ENCODE peak calls at places on chromosomes 7 and 10, in five cellular contexts. F is mesenchymal stem cell, A is IMR-90, Q is trophoblast cell, T is H9. P is an unnamed sample.

GRCh38 chr7:139777304-139777890 is 401 bp downstream of the HIPK2 start:
- DNase-seq in A (no peak), F (no peak), Q (peak), T (no peak), P (peak)

GRCh38 chr7:25359471-25360059 is 131.3 kb upstream of the NPVF start:
- DNase-seq in T (no peak), A (no peak), F (peak), Q (no peak), P (no peak)

GRCh38 chr7:76086070-76086469 is 38.2 kb downstream of the MDH2 start:
- DNase-seq in Q (no peak), T (no peak), F (peak), A (peak), P (no peak)

GRCh38 chr7:142438235-142438922 is 180.5 kb upstream of the PRSS58 start:
- DNase-seq in F (peak), A (peak), T (peak), Q (peak), P (peak)

GRCh38 chr7:71637578-71637977 is 505.6 kb downstream of the GALNT17 start:
- DNase-seq in T (no peak), A (no peak), F (peak), Q (no peak), P (no peak)

GRCh38 chr7:154204046-154204445 is 151.8 kb downstream of the DPP6 start:
- DNase-seq in F (no peak), A (no peak), T (no peak), Q (no peak), P (no peak)

GRCh38 chr7:108012499-108013430 is 9.8 kb upstream of the LAMB1 start:
- DNase-seq in F (no peak), Q (peak), A (peak), T (no peak), P (no peak)

GRCh38 chr7:31873816-31874597 is 187.0 kb downstream of the PPP1R17 start:
- DNase-seq in F (no peak), A (no peak), T (no peak), Q (no peak), P (no peak)

GRCh38 chr7:128767475-128768110 is 8.0 kb downstream of the OPN1SW start:
- DNase-seq in Q (no peak), A (no peak), T (no peak), F (no peak), P (no peak)

GRCh38 chr10:58631715-58632114 is 119.0 kb downstream of the BICC1 start:
- DNase-seq in Q (no peak), F (no peak), A (no peak), T (no peak), P (no peak)

GRCh38 chr10:44935201-44935960 is 24.2 kb upstream of the RASSF4 start:
- DNase-seq in Q (peak), A (peak), F (peak), T (peak), P (no peak)

GRCh38 chr7:2040893-2041270 is 191.9 kb downstream of the MAD1L1 start:
- DNase-seq in Q (no peak), A (no peak), F (no peak), T (peak), P (no peak)

GRCh38 chr7:102150266-102150665 is 136.4 kb upstream of the SH2B2 start:
- DNase-seq in F (no peak), Q (no peak), T (no peak), A (no peak), P (no peak)

GRCh38 chr7:44210107-44210506 is 9.3 kb downstream of the YKT6 start:
- DNase-seq in F (no peak), Q (no peak), T (no peak), A (no peak), P (no peak)

GRCh38 chr7:126727930-126728331 is 524.8 kb downstream of the GRM8 start:
- DNase-seq in A (no peak), Q (no peak), F (peak), T (no peak), P (no peak)

GRCh38 chr7:77456711-77457110 is 40.6 kb upstream of the GSAP start:
- DNase-seq in F (no peak), Q (no peak), T (no peak), A (peak), P (no peak)

GRCh38 chr10:62885656-62886461 is 69.7 kb upstream of the EGR2 start:
- DNase-seq in F (peak), T (no peak), A (peak), Q (peak), P (no peak)

GRCh38 chr10:42646692-42647640 is 8.6 kb upstream of the ZNF33B start:
- DNase-seq in F (no peak), A (no peak), T (no peak), Q (peak), P (no peak)

GRCh38 chr7:32154797-32155196 is 84.6 kb upstream of the PDE1C start:
- DNase-seq in F (no peak), A (peak), Q (no peak), T (no peak), P (no peak)

GRCh38 chr10:71077796-71078453 is 134.4 kb upstream of the UNC5B start:
- DNase-seq in A (no peak), F (no peak), T (no peak), Q (no peak), P (no peak)

GRCh38 chr10:109892885-109893284 is 30.4 kb downstream of the XPNPEP1 start:
- DNase-seq in A (no peak), T (peak), F (no peak), Q (no peak), P (peak)

GRCh38 chr7:50292763-50293162 is 11.8 kb upstream of the IKZF1 start:
- DNase-seq in A (no peak), Q (no peak), F (no peak), T (no peak), P (no peak)

GRCh38 chr10:43001427-43001795 is 75.5 kb upstream of the RET start:
- DNase-seq in T (no peak), F (no peak), Q (no peak), A (no peak), P (no peak)

GRCh38 chr7:159269745-159270144 is 125.1 kb upstream of the VIPR2 start:
- DNase-seq in F (no peak), A (no peak), T (no peak), Q (no peak), P (no peak)

GRCh38 chr7:45567713-45568112 is 6.5 kb upstream of the ADCY1 start:
- DNase-seq in F (no peak), Q (no peak), T (no peak), A (no peak), P (no peak)

GRCh38 chr10:100967332-100967731 is 2.0 kb upstream of the SEMA4G start:
- DNase-seq in A (no peak), T (no peak), F (no peak), Q (no peak), P (no peak)

GRCh38 chr10:128304271-128304670 is 178.0 kb upstream of the MKI67 start:
- DNase-seq in F (no peak), Q (no peak), T (no peak), A (no peak), P (no peak)

GRCh38 chr10:47038881-47039557 is 127.8 kb downstream of the PTPN20 start:
- DNase-seq in T (no peak), A (no peak), Q (peak), F (peak), P (no peak)

GRCh38 chr10:34045571-34046190 is 711.2 kb upstream of the NRP1 start:
- DNase-seq in A (peak), F (peak), Q (peak), T (no peak), P (no peak)

GRCh38 chr7:98731651-98732050 is 114.6 kb downstream of the NPTX2 start:
- DNase-seq in Q (no peak), A (no peak), T (no peak), F (no peak), P (no peak)

GRCh38 chr7:140263277-140263676 is 86.5 kb upstream of the KDM7A start:
- DNase-seq in F (no peak), T (no peak), Q (no peak), A (no peak), P (no peak)

GRCh38 chr10:73522263-73522662 is 26.4 kb upstream of the PPP3CB start:
- DNase-seq in A (peak), Q (no peak), T (no peak), F (peak), P (no peak)

GRCh38 chr10:11411926-11412545 is 199.4 kb downstream of the USP6NL start:
- DNase-seq in A (no peak), T (no peak), F (no peak), Q (no peak), P (no peak)
- H2AFZ ChIP-seq in A (no peak), T (no peak), F (no peak), Q (no peak), P (no peak)

GRCh38 chr10:23648618-23649017 is 209.7 kb downstream of the OTUD1 start:
- DNase-seq in T (no peak), Q (no peak), F (no peak), A (no peak), P (no peak)
- H3K14ac ChIP-seq in T (no peak), Q (no peak), F (no peak), A (no peak), P (no peak)

GRCh38 chr10:17586741-17587720 is 30.1 kb downstream of the HACD1 start:
- DNase-seq in A (peak), T (no peak), Q (peak), F (no peak), P (no peak)
- H2AFZ ChIP-seq in A (no peak), T (no peak), Q (no peak), F (no peak), P (peak)

GRCh38 chr10:13349776-13350274 is 1.7 kb upstream of the SEPHS1 start:
- DNase-seq in T (peak), A (peak), Q (peak), F (peak), P (no peak)
- H3K14ac ChIP-seq in T (peak), A (peak), Q (no peak), F (no peak), P (no peak)

GRCh38 chr7:155804897-155805825 is 7.1 kb downstream of the SHH start:
- DNase-seq in Q (peak), T (peak), F (peak), A (peak), P (peak)
- H2AFZ ChIP-seq in Q (peak), T (no peak), F (peak), A (peak), P (peak)

GRCh38 chr10:126955934-126956711 is 50.9 kb downstream of the DOCK1 start:
- DNase-seq in T (no peak), F (no peak), A (no peak), Q (no peak), P (no peak)
- H3K14ac ChIP-seq in T (peak), F (no peak), A (no peak), Q (no peak), P (no peak)

DNA sequence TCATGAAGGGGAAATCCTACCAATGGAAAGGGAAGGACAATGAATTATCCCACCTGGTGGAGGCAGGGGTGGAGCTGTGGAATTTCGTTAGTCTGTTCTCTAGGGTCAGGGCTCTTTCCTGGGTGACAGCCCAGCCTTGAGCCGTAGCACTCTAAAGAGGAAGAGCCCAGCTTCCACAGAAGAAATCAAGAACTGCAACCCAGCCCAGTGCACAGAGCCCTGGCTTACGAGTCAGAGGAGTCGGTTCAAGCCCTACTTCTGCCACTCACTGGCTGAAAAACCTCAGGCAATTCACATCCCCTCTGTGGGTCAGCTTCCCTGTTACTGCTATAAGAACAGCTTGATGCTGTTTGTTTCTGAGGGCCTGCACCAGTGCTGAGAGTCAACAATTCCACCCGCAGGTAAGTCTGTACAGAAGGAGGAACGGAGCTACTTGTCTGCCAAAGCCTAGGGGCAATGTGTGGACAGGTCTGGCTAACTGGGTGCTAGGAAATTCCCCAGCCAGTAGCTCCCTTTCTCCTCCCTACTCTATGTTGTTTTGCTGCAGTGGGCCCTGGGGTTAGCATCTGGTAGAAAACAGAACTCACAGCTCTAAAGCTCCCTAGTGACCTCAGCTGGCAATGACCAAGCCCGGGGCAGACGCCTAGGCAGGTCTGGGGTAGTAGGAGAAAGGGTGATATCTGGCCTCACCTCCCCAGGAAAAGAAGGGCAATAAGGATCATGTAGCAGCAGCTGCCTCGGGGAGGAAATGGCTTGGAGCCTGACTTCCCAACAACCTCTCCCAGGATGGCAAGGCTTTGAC is 3.3 kb downstream of the AVPI1 start:
- DNase-seq in F (peak), T (peak), A (peak), Q (peak), P (no peak)
- H2AFZ ChIP-seq in F (peak), T (no peak), A (peak), Q (peak), P (peak)

GRCh38 chr10:1671366-1672000 is 65.8 kb downstream of the ADARB2 start:
- DNase-seq in F (no peak), Q (no peak), A (no peak), T (no peak), P (no peak)
- H3K14ac ChIP-seq in F (no peak), Q (no peak), A (no peak), T (no peak), P (no peak)

DNA sequence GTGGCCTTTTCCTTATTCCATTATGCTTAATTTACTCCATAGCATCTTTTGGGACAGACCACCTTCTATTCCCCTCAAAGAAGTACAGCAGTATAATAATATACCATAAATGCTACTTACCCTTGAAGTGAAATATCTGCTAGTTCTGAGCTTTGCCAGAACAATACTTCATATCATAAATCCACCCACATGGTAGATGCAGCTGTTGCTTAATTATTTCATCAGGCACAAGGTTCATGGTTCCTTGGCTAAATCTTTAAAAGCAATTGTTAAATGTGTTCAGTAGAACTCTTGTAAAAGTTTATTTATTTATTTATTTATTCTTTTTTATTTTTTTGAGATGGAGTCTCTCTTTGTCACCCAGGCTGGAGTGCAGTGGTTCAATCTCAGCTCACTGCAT is 32.9 kb downstream of the CSTF2T start:
- DNase-seq in Q (no peak), F (no peak), A (no peak), T (no peak), P (no peak)
- H2AFZ ChIP-seq in Q (no peak), F (no peak), A (no peak), T (no peak), P (no peak)

P was measured in neuronal stem cell.